ENCODE peak calls at places on chromosomes 11 and 22, in four cellular contexts. I, E, T and L are unnamed samples.

GRCh38 chr22:50319503-50319951 is 7.3 kb downstream of the DENND6B start:
- DNase-seq in T (no peak), I (peak; percentile 71), E (no peak), L (no peak)

GRCh38 chr22:46738961-46739870 is 1.2 kb upstream of the CERK start:
- DNase-seq in T (peak; percentile 68), E (peak; percentile 49), I (peak; percentile 78), L (peak; percentile 53)

GRCh38 chr11:117885777-117886176 is 9.3 kb upstream of the FXYD6 start:
- DNase-seq in I (peak; percentile 97), T (no peak), E (no peak), L (no peak)

GRCh38 chr11:124311269-124311668 is 2.5 kb downstream of the OR8D1 start:
- DNase-seq in I (no peak), T (no peak), E (no peak), L (no peak)

GRCh38 chr22:20237480-20238440 is 30.4 kb downstream of the RTN4R start:
- DNase-seq in E (no peak), T (peak; percentile 38), I (no peak), L (no peak)

GRCh38 chr11:90783111-90783510 is 560.3 kb upstream of the CHORDC1 start:
- DNase-seq in E (no peak), I (no peak), T (no peak), L (no peak)

GRCh38 chr11:110782616-110783015 is 70.4 kb upstream of the ARHGAP20 start:
- DNase-seq in E (no peak), T (no peak), I (no peak), L (no peak)

GRCh38 chr11:35629914-35630313 is 11.7 kb downstream of the FJX1 start:
- DNase-seq in I (no peak), T (peak; percentile 99), E (peak; percentile 55), L (no peak)

GRCh38 chr11:14454861-14455632 is 44.6 kb downstream of the COPB1 start:
- DNase-seq in I (no peak), E (peak; percentile 34), T (peak; percentile 49), L (peak; percentile 23)

GRCh38 chr11:99098258-99098657 is 77.5 kb downstream of the CNTN5 start:
- DNase-seq in E (no peak), I (no peak), T (no peak), L (no peak)

GRCh38 chr11:47184711-47185304 is 1.4 kb downstream of the PACSIN3 start:
- DNase-seq in T (no peak), E (no peak), I (no peak), L (no peak)

GRCh38 chr22:19875061-19875530 is 20.4 kb upstream of the GNB1L start:
- DNase-seq in E (no peak), T (no peak), I (peak; percentile 56), L (no peak)

GRCh38 chr11:85431319-85431718 is 195.8 kb downstream of the DLG2 start:
- DNase-seq in E (no peak), I (peak; percentile 27), T (no peak), L (no peak)

GRCh38 chr22:26846645-26847044 is 189.3 kb downstream of the MIAT start:
- DNase-seq in E (no peak), I (no peak), T (no peak), L (no peak)

GRCh38 chr11:46555269-46556054 is 38.4 kb downstream of the AMBRA1 start:
- DNase-seq in T (no peak), E (no peak), I (no peak), L (peak; percentile 55)

GRCh38 chr11:11629368-11629767 is 7.6 kb upstream of the GALNT18 start:
- DNase-seq in T (no peak), E (no peak), I (no peak), L (no peak)

GRCh38 chr11:112221263-112221835 is 4.9 kb upstream of the PTS start:
- DNase-seq in E (peak; percentile 45), I (no peak), T (peak; percentile 62), L (no peak)

GRCh38 chr11:127003260-127003981 is 2.9 kb upstream of the KIRREL3 start:
- DNase-seq in E (peak; percentile 90), T (no peak), I (peak; percentile 70), L (no peak)

GRCh38 chr11:87307101-87307500 is 269.4 kb downstream of the TMEM135 start:
- DNase-seq in I (no peak), E (no peak), T (no peak), L (no peak)

GRCh38 chr11:132058211-132058772 is 687.9 kb downstream of the NTM start:
- DNase-seq in I (no peak), E (peak; percentile 85), T (peak; percentile 45), L (no peak)

GRCh38 chr11:134973801-134974200 is 561.8 kb upstream of the B3GAT1 start:
- DNase-seq in E (no peak), I (no peak), T (no peak), L (no peak)

GRCh38 chr11:66365711-66366619 is 5.6 kb downstream of the SLC29A2 start:
- DNase-seq in T (no peak), I (no peak), E (no peak), L (no peak)

GRCh38 chr11:66366844-66367477 is 4.6 kb downstream of the SLC29A2 start:
- DNase-seq in I (no peak), T (no peak), E (no peak), L (no peak)

GRCh38 chr11:66363805-66364535 is 7.6 kb downstream of the SLC29A2 start:
- DNase-seq in E (peak; percentile 88), T (no peak), I (no peak), L (peak; percentile 41)

GRCh38 chr11:66363187-66363601 is 8.4 kb downstream of the SLC29A2 start:
- DNase-seq in T (no peak), I (no peak), E (no peak), L (no peak)

DNA sequence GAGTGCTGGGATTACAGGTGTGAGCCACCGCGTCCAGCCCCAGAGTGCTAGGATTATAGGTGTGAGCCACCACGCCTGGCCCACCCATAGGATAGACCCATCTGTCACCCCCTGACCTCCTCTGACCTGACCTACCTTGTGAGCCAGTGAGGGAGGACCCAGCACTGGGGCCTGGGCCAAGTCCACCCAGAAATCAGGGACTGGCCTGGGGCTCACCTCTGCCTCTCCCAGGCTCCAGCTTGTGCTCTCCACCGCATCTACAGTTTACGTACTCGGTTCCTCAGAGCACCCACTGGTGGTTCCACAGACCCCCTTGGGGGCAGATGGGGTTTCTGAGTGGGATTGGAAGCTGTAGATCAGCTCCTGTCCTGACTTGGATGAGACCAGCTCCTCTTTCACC is 6.4 kb downstream of the SLC29A2 start:
- DNase-seq in T (no peak), E (no peak), I (no peak), L (no peak)
- H3K36me3 ChIP-seq in T (peaks cover 2% of the 10 kb centered on the region), E (peaks cover 24% of the 10 kb centered on the region), I (peaks cover 4% of the 10 kb centered on the region), L (no peaks in the 10 kb centered on the region)

DNA sequence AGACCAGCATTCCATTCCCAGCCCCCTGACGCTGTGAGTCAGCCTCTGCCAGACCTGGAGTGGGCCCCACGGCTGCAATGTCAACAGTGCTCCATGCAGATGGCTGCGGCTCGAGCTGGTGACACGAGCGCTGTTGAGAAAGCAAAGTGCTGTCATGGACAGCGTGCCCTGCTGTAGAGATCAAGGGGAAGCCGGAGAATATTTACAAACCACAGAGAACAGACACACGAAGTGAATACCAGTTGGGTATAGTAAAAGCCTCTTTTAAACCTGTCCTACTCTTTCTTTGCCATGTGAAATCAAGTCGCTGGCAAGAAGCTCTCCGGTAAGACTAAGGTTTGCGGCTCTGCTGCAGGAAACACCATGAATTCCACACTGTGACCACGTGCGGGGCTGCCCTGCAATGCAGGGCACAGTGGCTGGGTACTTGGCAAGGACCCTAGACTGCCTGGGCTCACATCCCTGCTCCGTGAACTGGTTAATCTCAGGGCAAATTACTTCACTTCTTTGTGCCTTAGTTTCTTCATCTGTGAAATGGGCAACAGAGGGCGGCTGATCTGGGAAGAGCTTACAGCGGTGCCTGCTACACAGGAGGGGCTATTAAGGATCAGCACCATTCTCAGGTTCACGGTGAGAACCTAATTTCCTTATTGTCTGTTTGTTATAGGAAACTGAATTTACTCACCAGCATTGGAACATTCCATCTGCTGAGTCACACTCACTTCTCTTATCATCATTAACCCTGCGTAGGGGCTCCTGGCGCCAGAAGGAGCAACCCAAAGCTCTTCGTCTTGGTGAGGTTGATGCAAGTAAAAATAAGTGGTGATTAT is 27.8 kb upstream of the ELFN2 start:
- DNase-seq in T (peak; percentile 86), I (no peak), E (peak; percentile 73), L (no peak)
- H3K4me3 ChIP-seq in T (no peak overlapping the region), I (no peak overlapping the region), E (no peak overlapping the region), L (no peak overlapping the region)

DNA sequence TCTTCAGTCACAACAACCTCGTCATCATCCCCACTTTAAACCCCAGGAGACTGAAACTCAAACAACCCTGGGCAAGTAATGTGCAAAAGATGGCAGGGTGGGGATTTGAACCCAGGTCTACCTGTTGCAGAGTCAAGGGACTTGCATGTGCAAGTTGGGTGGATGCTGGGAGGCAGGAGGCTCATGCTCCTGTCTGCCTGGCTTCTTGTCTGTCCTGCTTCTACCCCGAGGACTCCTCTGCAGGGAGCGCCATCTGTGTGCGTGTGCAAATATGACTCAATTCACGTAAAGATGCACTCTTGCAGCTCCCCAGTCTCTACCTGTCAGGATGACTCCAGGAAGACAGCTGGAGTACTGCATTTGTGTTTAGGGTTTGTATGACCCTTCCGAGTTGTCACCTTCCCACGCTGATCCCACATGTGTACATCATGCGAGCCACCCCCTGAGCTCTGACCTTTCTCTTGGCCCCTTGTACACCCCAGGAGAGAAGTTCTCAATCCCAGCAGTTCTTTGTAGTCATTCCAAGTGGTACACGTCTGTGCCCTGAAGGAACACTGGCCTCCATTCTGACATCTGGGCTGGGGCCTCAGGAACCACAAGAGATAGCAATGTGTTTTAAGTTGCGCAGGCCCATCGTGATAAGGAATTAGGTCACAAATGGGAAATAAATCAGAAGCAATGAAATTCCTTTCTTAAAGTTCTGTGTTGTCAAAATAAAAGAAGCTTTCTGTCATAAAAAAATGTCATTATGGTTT is 95.7 kb downstream of the CWC15 start:
- DNase-seq in T (no peak), E (no peak), I (no peak), L (no peak)
- H3K36me3 ChIP-seq in T (peaks cover 18% of the 10 kb centered on the region), E (peaks cover 34% of the 10 kb centered on the region), I (peaks cover 18% of the 10 kb centered on the region), L (no peaks in the 10 kb centered on the region)

DNA sequence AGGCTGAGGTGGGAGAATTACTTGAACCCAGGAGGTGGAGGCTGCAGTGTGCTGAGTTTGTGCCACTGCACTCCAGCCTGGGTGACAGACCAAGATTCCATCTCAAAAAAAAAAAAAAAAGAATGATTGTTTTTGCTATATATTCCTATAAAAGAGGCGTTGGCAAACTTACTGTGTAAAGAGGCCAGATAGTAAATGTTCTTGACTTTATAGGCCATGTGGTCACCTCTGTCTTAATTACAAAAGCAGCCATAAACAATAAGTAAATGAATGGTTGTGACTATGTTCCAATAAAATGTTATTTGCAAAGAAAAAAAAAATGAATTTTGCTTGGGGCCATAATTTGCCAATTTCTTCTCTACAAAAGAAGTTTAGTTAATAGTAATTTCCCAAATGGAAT is 12.3 kb downstream of the ATM start:
- DNase-seq in I (no peak), E (no peak), T (no peak), L (no peak)
- H3K4me3 ChIP-seq in I (no peak overlapping the region), E (no peak overlapping the region), T (no peak overlapping the region), L (no peak overlapping the region)

GRCh38 chr11:72924568-72925190 is 110.5 kb downstream of the ATG16L2 start:
- DNase-seq in I (no peak), E (peak; percentile 7), T (peak; percentile 43), L (no peak)

GRCh38 chr11:72930011-72930410 is 115.8 kb downstream of the ATG16L2 start:
- DNase-seq in I (no peak), T (peak; percentile 26), E (peak; percentile 48), L (no peak)

GRCh38 chr11:72927380-72927779 is 113.2 kb downstream of the ATG16L2 start:
- DNase-seq in I (no peak), T (no peak), E (no peak), L (no peak)

GRCh38 chr11:72926076-72926475 is 111.9 kb downstream of the ATG16L2 start:
- DNase-seq in I (no peak), E (no peak), T (no peak), L (no peak)

GRCh38 chr11:72925656-72926055 is 111.4 kb downstream of the ATG16L2 start:
- DNase-seq in E (no peak), I (no peak), T (no peak), L (no peak)
- H3K36me3 ChIP-seq in E (no peaks in the 10 kb centered on the region), I (no peaks in the 10 kb centered on the region), T (no peaks in the 10 kb centered on the region), L (peaks cover 11% of the 10 kb centered on the region)

GRCh38 chr11:76785513-76785912 is 2.4 kb downstream of the TSKU start:
- DNase-seq in E (peak; percentile 79), T (no peak), I (no peak), L (no peak)
- H3K4me3 ChIP-seq in E (peak overlapping the region; percentile 24), T (no peak overlapping the region), I (peak overlapping the region; percentile 85), L (no peak overlapping the region)